ENCODE peak calls at places on chromosomes 1 and 21, in ten cellular contexts. R is hepatic stellate cell, C is myocyte, S is cardiac muscle cell, D is fibroblast of lung, X is AG09309, K is natural killer cell, M is NCI-H748 treated with DMSO at 0.1 percent for 48 hours, A is neural crest cell, U is Karpas-422. E is an unnamed sample.

GRCh38 chr1:154154534-154155181 is at the start of gene NUP210L:
- DNase-seq in R (peak; percentile 34), C (no peak), S (peak; percentile 80), D (peak; percentile 18), X (no peak), K (no peak), M (no peak), A (no peak), U (no peak), E (no peak)

GRCh38 chr1:183936009-183936408 is 101.5 kb downstream of the COLGALT2 start:
- DNase-seq in R (no peak), C (no peak), S (no peak), D (no peak), X (no peak), K (no peak), M (no peak), A (no peak), U (no peak), E (no peak)

GRCh38 chr21:29187939-29188338 is 57.5 kb downstream of the MAP3K7CL start:
- DNase-seq in R (no peak), C (peak; percentile 58), S (peak; percentile 93), D (peak; percentile 96), X (peak; percentile 73), K (no peak), M (no peak), A (no peak), U (no peak), E (peak; percentile 85)

GRCh38 chr1:1554926-1555915 is 14.8 kb upstream of the TMEM240 start:
- DNase-seq in R (peak; percentile 90), C (peak; percentile 76), S (peak; percentile 77), D (peak; percentile 85), X (no peak), K (no peak), M (no peak), A (peak; percentile 48), U (no peak), E (no peak)

GRCh38 chr1:39196244-39197215 is 8.0 kb upstream of the MACF1 start:
- DNase-seq in R (no peak), C (peak; percentile 75), S (peak; percentile 61), D (peak; percentile 79), X (no peak), K (peak; percentile 37), M (no peak), A (no peak), U (no peak), E (no peak)

GRCh38 chr1:235933483-235934116 is 66.9 kb upstream of the LYST start:
- DNase-seq in R (no peak), C (no peak), S (no peak), D (no peak), X (no peak), K (no peak), M (no peak), A (no peak), U (no peak), E (no peak)

GRCh38 chr1:31297273-31298247 is 728 bp downstream of the ZCCHC17 start:
- DNase-seq in R (peak; percentile 8), C (peak; percentile 5), S (peak; percentile 30), D (peak; percentile 15), X (no peak), K (no peak), M (no peak), A (peak; percentile 9), U (peak; percentile 59), E (no peak)

GRCh38 chr1:149844096-149844495 is 55.3 kb upstream of the BOLA1 start:
- DNase-seq in R (peak; percentile 24), C (peak; percentile 9), S (peak; percentile 34), D (peak; percentile 75), X (no peak), K (no peak), M (no peak), A (no peak), U (peak; percentile 42), E (peak; percentile 60)

E was measured in LoVo.